ENCODE peak calls at places on chromosomes 12 and 14, in four cellular contexts. Z is mammary epithelial cell, R is right lobe of liver, H is left ventricle myocardium inferior. D is an unnamed sample.

GRCh38 chr12:109855377-109855776 is 22.2 kb upstream of the TRPV4 start:
- DNase-seq in H (no peak), Z (no peak), R (no peak), D (no peak)

GRCh38 chr14:57732886-57733285 is 133.0 kb downstream of the SLC35F4 start:
- DNase-seq in Z (no peak), H (no peak), R (no peak), D (no peak)

GRCh38 chr14:71022015-71022919 is 115.0 kb downstream of the PCNX1 start:
- DNase-seq in H (no peak), Z (no peak), R (no peak), D (no peak)

GRCh38 chr12:77767756-77768343 is 62.8 kb upstream of the NAV3 start:
- DNase-seq in Z (no peak), R (no peak), H (no peak), D (no peak)

GRCh38 chr12:117875652-117876491 is 92.9 kb downstream of the KSR2 start:
- DNase-seq in H (no peak), Z (no peak), R (no peak), D (peak)

GRCh38 chr12:27554421-27555186 is 30.6 kb downstream of the PPFIBP1 start:
- DNase-seq in Z (no peak), H (peak), R (no peak), D (no peak)

GRCh38 chr12:72586456-72586855 is 314.3 kb downstream of the TRHDE start:
- DNase-seq in R (no peak), H (no peak), Z (no peak), D (no peak)

GRCh38 chr12:101939856-101940265 is 62.5 kb downstream of the DRAM1 start:
- DNase-seq in Z (peak), R (no peak), H (no peak), D (peak)

GRCh38 chr12:85923767-85924331 is 49.8 kb downstream of the NTS start:
- DNase-seq in R (no peak), H (no peak), Z (peak), D (no peak)

GRCh38 chr12:68286396-68286795 is 33.0 kb upstream of the IL22 start:
- DNase-seq in Z (no peak), H (no peak), R (no peak), D (no peak)

GRCh38 chr12:63782466-63782865 is 2.8 kb downstream of the RXYLT1 start:
- DNase-seq in H (no peak), Z (no peak), R (no peak), D (no peak)

GRCh38 chr12:124357616-124358015 is 62.7 kb downstream of the RFLNA start:
- DNase-seq in H (no peak), Z (no peak), R (no peak), D (no peak)

GRCh38 chr12:124361996-124362395 is 67.1 kb downstream of the RFLNA start:
- DNase-seq in R (no peak), Z (no peak), H (no peak), D (no peak)

GRCh38 chr12:124361074-124361965 is 66.4 kb downstream of the RFLNA start:
- DNase-seq in H (no peak), Z (peak), R (peak), D (no peak)

GRCh38 chr12:124358572-124358971 is 63.7 kb downstream of the RFLNA start:
- DNase-seq in H (no peak), Z (no peak), R (no peak), D (no peak)

GRCh38 chr12:124359671-124360581 is 65.0 kb downstream of the RFLNA start:
- DNase-seq in Z (no peak), H (peak), R (peak), D (no peak)
- H3K27ac ChIP-seq in Z (no peak), H (peak), R (no peak), D (no peak)

DNA sequence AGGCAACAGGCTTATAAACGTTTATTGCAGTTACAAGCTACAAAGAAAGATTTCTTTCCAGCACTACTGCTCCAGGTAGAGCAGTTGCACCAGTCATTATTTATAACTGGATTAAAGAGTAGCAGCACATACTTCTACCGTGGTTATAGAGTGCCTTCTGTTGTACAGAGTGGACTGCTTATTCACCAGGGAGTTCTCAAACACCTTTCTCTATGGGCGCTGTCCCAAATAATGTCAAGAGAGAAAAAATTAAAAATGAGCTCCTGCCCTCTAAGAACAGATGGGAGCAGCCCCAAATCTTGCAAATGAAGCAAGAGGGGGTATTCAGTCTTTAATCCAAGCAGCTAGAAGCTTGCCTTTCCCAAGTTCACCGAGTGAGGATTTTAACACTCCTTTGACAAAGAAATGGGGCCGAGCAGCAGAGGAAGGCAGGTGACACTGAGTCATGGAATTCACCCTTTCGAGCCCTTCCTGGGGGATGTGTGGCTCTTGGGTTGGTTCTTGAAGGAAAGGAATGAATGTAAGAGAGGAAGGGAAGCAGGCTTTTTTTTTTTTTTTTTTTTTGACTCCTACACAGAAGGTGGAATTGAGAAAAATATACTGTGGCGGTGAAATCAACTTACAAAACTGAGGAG is 181.2 kb downstream of the PRKCH start:
- DNase-seq in Z (peak), R (no peak), H (no peak), D (no peak)
- H3K27ac ChIP-seq in Z (peak), R (no peak), H (no peak), D (peak)

DNA sequence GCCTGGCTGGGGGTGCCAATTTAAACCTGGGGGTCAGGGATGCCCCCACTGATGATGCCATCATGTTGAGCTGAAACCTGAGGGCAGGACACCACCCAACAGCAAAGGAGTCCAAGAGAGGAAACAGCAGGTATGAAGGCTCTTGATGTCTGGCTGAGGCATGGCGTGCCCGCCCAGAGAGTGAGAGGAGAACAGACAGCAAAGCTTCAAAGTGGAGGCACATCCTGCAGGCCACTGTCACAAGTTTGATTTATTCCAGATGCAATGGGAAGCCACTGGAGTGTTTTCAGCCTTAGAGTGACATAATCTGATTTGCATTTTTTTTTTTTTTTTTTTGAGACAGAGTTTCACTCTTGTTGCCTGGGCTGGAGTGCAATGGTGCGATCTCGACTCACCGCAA is 34.8 kb downstream of the IRF2BPL start:
- DNase-seq in H (no peak), Z (no peak), R (no peak), D (no peak)
- H3K27ac ChIP-seq in H (no peak), Z (no peak), R (no peak), D (no peak)

DNA sequence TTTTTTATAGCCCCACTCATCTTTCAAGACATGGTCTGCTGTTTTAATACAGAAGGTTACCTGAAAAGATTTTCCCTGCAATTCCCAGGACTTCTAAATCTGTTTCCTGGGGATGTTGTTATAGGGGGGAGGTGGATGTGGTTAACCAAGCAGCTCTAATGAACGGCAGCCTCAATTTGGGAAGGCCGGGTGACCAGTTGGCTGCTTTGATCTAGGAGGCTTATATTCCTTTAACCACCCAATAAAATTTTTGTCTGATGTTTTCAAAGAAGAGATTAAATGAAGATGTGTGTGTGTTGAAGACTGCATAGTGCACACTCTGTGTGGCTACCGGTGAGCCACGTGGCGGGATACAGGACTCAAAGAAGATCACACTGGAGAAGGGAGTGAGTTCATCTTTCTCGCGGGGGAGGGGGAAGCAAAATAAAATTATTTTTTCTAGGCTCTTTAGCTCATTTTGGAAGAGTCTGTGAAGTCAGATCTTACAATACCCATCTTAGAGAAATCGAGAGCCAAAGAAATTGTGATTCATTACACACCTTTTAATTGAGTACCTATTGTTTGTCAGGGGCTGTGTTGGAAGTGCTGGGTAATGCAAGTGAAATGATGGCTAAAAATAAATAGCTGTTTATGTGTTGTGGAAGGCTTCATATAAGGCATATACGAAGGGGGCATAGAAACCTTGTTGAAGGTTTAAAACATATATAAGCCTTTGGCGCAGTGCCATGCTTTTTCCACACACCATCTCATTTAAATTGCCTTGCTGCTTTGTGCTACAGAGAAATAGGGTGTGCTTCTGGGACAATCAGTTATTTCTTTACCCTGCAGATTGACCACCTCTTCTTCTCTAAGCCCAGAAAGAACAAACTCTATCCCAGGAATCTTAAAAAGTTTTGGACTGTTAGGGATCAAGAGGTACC is 18.5 kb downstream of the ELK3 start:
- DNase-seq in Z (no peak), H (no peak), R (no peak), D (peak)
- H3K27ac ChIP-seq in Z (no peak), H (peak), R (no peak), D (peak)

DNA sequence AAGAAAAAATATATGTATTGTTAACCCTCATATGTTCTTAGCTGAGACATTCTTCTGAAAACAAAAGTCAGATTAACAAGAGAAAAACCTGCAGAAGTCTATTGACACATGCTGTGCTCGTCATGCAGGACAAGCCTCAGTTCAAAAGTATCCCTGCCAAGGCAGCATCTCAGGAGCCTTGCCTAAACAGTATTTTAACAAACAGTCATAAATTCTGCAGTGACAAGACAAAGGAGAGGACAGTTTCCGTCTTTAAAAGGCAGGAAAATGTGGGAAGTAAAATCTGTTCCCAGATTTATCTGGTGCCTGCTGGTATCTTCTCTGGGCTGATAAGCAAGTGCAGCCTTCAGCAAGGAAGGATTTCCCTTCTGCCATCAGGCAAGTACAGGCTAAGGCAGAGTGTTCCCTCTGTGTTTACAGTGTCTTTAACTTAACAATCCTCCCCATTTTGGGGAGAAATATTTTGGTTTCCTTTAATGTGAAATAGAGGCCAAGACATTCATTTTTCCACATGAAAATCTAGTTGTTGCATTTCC is 480.2 kb upstream of the CCDC196 start:
- DNase-seq in R (no peak), Z (no peak), H (no peak), D (no peak)
- H3K27ac ChIP-seq in R (no peak), Z (no peak), H (no peak), D (no peak)

GRCh38 chr14:92105073-92105844 is 1.1 kb downstream of the ATXN3 start:
- DNase-seq in H (no peak), R (no peak), Z (peak), D (no peak)
- H3K27ac ChIP-seq in H (peak), R (peak), Z (peak), D (peak)

GRCh38 chr12:32270818-32271710 is 128.3 kb upstream of the FGD4 start:
- DNase-seq in Z (no peak), H (no peak), R (no peak), D (no peak)

GRCh38 chr12:32274665-32275064 is 124.7 kb upstream of the FGD4 start:
- DNase-seq in R (no peak), H (no peak), Z (no peak), D (no peak)

GRCh38 chr12:32273712-32274111 is 125.6 kb upstream of the FGD4 start:
- DNase-seq in H (peak), Z (no peak), R (no peak), D (peak)

GRCh38 chr12:32273063-32273521 is 126.3 kb upstream of the FGD4 start:
- DNase-seq in R (no peak), Z (no peak), H (no peak), D (no peak)

GRCh38 chr12:32272465-32272864 is 126.9 kb upstream of the FGD4 start:
- DNase-seq in Z (no peak), R (no peak), H (no peak), D (no peak)
- H3K27ac ChIP-seq in Z (no peak), R (no peak), H (no peak), D (no peak)

GRCh38 chr12:94659531-94659930 is 9.2 kb upstream of the TMCC3 start:
- DNase-seq in R (no peak), H (no peak), Z (no peak), D (no peak)

GRCh38 chr12:94666158-94666557 is 15.8 kb upstream of the TMCC3 start:
- DNase-seq in H (no peak), R (no peak), Z (no peak), D (no peak)

GRCh38 chr12:94660436-94660835 is 10.1 kb upstream of the TMCC3 start:
- DNase-seq in R (no peak), H (no peak), Z (peak), D (no peak)

GRCh38 chr12:94663702-94664101 is 13.3 kb upstream of the TMCC3 start:
- DNase-seq in H (no peak), R (no peak), Z (no peak), D (no peak)

DNA sequence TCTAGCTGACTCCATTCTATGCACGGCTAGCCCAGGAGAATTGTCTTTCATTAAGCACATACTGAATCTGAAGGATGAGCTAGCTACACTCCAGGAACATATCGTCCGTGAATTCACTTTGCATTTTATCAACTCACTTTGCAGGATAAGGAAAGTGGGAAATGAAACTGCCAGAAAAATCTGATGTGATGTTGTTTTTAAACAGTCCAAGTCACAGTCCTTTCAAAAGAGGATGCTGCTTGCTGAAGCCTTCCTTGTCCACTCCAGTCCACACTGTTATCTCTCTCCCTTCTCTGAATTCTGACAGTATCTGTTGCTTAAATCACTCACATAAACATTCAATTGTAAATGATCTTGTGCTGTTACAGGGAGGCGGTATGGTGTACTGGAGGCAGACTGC is 12.7 kb upstream of the TMCC3 start:
- DNase-seq in R (no peak), H (no peak), Z (no peak), D (no peak)
- H3K27ac ChIP-seq in R (no peak), H (no peak), Z (no peak), D (no peak)